ENCODE peak calls at places on chromosome 3, in seven cellular contexts. C, U, J, Z, V, K and D are unnamed samples.

GRCh38 chr3:185746470-185746869 is 78.4 kb downstream of the IGF2BP2 start:
- DNase-seq in Z (no peak), V (no peak), U (no peak), K (no peak), C (no peak), J (peak; percentile 58), D (no peak)

GRCh38 chr3:47841786-47842349 is 38.9 kb downstream of the DHX30 start:
- DNase-seq in Z (peak; percentile 13), C (no peak), V (no peak), U (no peak), J (no peak), K (no peak), D (no peak)

GRCh38 chr3:149473314-149473990 is 1.0 kb upstream of the TM4SF4 start:
- DNase-seq in K (peak; percentile 93), J (peak; percentile 99), V (no peak), U (peak; percentile 71), Z (no peak), C (no peak), D (no peak)

GRCh38 chr3:174255454-174255853 is 603.7 kb upstream of the NAALADL2 start:
- DNase-seq in Z (no peak), C (no peak), V (no peak), J (no peak), U (no peak), K (no peak), D (no peak)

GRCh38 chr3:194342861-194343560 is 8.1 kb downstream of the CPN2 start:
- DNase-seq in U (no peak), J (peak; percentile 27), V (no peak), K (no peak), C (no peak), Z (no peak), D (no peak)

GRCh38 chr3:15438988-15439387 is 11.6 kb downstream of the EAF1 start:
- DNase-seq in Z (no peak), C (no peak), V (no peak), J (no peak), K (no peak), U (peak; percentile 90), D (no peak)

GRCh38 chr3:141057951-141058800 is 7.0 kb downstream of the SPSB4 start:
- DNase-seq in C (no peak), K (no peak), J (no peak), U (no peak), Z (no peak), V (no peak), D (no peak)

GRCh38 chr3:27553868-27554540 is 69.8 kb upstream of the SLC4A7 start:
- DNase-seq in Z (no peak), U (peak; percentile 49), C (no peak), K (no peak), J (no peak), V (no peak), D (no peak)

GRCh38 chr3:8888296-8888915 is 74.9 kb downstream of the RAD18 start:
- DNase-seq in K (no peak), U (no peak), J (no peak), V (no peak), Z (no peak), C (no peak), D (no peak)

GRCh38 chr3:16825617-16826204 is 59.0 kb upstream of the PLCL2 start:
- DNase-seq in C (no peak), V (no peak), Z (no peak), K (no peak), U (peak; percentile 34), J (no peak), D (no peak)

GRCh38 chr3:16834214-16834613 is 50.5 kb upstream of the PLCL2 start:
- DNase-seq in C (no peak), V (no peak), U (no peak), J (no peak), K (no peak), Z (no peak), D (no peak)

GRCh38 chr3:16831846-16832245 is 52.9 kb upstream of the PLCL2 start:
- DNase-seq in C (no peak), Z (no peak), K (no peak), U (no peak), J (no peak), V (no peak), D (no peak)

GRCh38 chr3:16824085-16824696 is 60.6 kb upstream of the PLCL2 start:
- DNase-seq in K (no peak), Z (no peak), C (peak; percentile 28), J (no peak), V (no peak), U (no peak), D (no peak)

DNA sequence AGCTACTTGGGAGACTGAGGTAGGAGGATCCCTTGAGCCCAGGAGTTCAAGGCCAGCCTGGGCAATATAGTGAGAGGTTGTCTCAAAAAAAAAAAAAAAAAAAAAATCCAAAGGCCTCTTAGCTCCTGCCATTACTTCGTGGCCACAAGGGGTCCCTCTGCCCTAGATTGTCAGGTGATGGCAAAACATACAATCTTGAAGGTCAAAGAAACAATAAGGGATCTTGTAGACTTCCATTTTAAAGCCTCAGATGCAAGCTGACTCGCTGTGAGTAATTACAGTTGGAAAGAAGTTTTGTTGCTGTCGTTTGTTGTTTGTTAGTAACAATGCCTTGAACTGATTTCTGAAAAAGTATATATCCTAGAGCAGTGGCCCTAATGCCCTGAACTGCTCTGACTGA is 55.9 kb upstream of the PLCL2 start:
- DNase-seq in C (peak; percentile 38), U (peak; percentile 83), V (peak; percentile 63), Z (no peak), J (peak; percentile 84), K (peak; percentile 47), D (no peak)
- TF ChIP-seq CTCF in C (no peak), U (peak; percentile 53), V (peak; percentile 59), Z (peak; percentile 39), J (peak; percentile 80), K (no peak), D (peak; percentile 41)

GRCh38 chr3:72666444-72666755 is 181.8 kb downstream of the SHQ1 start:
- DNase-seq in Z (no peak), V (no peak), K (no peak), C (no peak), J (no peak), U (no peak), D (no peak)

GRCh38 chr3:72664576-72664975 is 183.7 kb downstream of the SHQ1 start:
- DNase-seq in Z (no peak), U (peak; percentile 17), C (no peak), K (no peak), V (no peak), J (no peak), D (no peak)

GRCh38 chr3:72664171-72664570 is 184.1 kb downstream of the SHQ1 start:
- DNase-seq in K (no peak), U (no peak), V (no peak), Z (no peak), C (no peak), J (no peak), D (no peak)

GRCh38 chr3:72665103-72665502 is 183.1 kb downstream of the SHQ1 start:
- DNase-seq in V (no peak), C (no peak), Z (no peak), K (no peak), U (no peak), J (no peak), D (no peak)

DNA sequence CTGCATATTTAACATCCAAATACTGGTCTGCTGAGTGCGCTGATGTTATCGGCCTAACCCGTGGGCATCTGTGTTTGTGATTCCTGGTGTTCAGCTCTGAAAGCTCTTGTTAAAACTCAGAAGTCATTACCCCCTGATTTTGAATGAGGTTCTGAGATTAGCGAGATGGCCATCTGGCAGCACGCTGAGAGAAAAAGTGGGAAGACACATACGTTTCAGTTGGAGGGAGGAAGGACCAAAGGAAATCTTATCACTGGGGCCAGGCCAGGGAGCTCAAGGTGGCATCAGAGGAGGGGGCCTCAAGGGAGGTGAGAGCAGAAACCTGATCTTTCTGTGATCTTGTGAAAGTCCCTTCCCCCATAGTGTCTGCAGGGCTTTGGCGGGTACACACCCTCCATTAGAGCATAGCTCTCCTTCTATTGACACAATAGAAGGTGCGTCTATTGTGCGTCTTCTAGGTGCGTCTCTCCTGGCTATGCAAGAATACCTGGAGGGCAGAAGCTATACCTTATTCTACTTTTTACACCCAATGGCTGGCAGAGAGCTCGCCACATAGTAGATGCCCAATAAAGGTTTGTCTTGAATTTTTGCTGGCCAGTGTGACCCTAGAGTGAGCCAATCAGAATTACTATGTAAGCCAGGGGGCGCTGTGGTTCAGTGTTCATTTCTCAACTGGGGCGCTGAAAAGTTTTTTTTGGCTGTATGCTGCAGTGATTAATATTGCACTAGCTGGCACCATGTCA is 182.4 kb downstream of the SHQ1 start:
- DNase-seq in C (peak; percentile 61), V (peak; percentile 56), U (peak; percentile 32), J (peak; percentile 73), K (peak; percentile 56), Z (no peak), D (no peak)
- TF ChIP-seq CTCF in C (peak; percentile 35), V (peak; percentile 76), U (peak; percentile 51), J (peak; percentile 85), K (peak; percentile 35), Z (peak; percentile 45), D (peak; percentile 75)

DNA sequence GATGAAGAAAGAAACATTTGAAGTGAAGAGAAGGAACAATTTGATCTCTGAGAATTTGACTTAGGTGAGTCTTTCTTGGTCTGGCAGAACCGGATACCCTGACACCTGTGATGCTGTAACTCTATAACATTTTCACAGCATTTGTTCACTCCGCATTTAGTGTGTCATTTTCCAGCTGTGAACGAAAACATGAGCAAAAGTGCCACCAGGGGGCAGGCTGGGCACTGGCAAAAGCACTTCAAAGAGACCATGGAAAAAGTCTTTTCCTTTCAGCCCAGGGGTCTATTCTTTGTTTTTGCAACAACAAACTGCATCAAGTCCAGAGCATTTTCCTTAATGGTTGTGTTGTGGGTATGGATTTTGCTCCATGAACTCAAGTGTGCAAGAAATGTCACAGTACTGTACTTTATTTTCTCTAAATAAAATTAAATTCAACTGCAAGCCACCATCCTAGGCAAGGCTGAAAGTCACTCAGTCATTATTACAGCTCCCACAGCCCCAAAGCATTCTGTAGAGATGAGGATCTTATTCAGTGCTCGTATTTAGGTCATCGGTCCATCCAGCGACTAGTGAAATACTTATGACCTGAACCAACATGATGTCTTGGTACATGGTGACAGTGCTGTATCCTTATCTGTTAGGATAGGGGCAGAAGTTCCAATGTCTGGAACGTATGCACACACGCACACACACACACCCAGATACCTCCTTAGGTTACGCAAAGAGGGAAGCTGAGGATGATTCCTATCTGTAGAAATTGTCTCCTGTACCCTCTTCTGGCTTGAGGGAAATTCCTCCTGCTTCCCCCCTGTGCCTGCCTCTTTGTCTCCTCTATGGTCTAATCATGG is 125.5 kb downstream of the GADL1 start:
- DNase-seq in J (peak; percentile 87), Z (peak; percentile 78), K (peak; percentile 79), V (peak; percentile 85), C (peak; percentile 35), U (peak; percentile 68), D (no peak)
- TF ChIP-seq CTCF in J (peak; percentile 96), Z (peak; percentile 85), K (peak; percentile 72), V (peak; percentile 89), C (peak; percentile 80), U (peak; percentile 94), D (peak; percentile 94)

DNA sequence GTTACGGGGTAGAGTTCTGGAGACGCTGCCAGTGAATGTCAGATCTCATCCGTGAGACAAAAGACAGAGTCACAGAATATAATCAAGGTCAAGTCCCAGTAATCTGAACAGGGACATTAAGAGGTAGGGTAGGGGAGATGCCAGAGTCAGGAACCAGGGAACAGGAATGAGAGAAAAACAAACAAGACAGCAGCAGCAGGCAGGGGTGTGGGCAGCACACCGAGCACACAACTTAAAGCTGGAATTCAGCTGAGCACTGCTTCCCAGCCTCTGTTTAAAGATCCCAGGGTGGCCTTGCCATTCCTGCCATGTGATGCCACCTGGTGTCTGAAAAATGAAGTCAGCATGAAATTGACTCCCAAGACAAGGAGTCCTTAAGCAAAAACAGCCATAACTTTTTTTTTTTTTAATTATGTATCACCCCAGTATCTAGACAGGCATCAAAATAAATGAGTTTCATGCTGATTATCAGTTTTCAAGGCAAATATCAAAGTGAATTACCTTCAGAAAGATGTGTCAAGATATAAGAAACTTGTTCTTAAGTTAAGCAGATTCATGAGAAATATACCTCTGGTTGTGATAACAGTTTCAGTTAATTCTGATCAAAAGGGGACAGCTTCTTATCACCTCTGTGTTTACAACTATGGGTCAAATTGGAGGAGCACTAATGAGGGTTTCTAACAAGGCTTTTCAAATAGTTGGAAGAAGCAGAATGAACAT is 203.7 kb downstream of the SLC9A9 start:
- DNase-seq in V (peak; percentile 45), K (peak; percentile 85), U (peak; percentile 90), C (peak; percentile 42), J (peak; percentile 74), Z (no peak), D (no peak)
- TF ChIP-seq CTCF in V (peak; percentile 50), K (peak; percentile 80), U (peak; percentile 69), C (peak; percentile 39), J (peak; percentile 73), Z (peak; percentile 73), D (peak; percentile 91)